ENCODE peak calls at places on chromosomes 5 and 9, in nine cellular contexts. One of them, this sample, is unnamed.

GRCh38 chr9:34552606-34552981 is 29.8 kb upstream of the ENHO start:
- DNase-seq in H1: no peak
- DNase-seq in esophagus muscularis mucosa: no peak
- DNase-seq in HepG2: no peak
- DNase-seq in SK-N-SH: no peak
- DNase-seq in transverse colon: no peak
- DNase-seq in stomach: no peak
- DNase-seq in GM12878: no peak
- DNase-seq in sigmoid colon: peak
- DNase-seq in this sample: peak

GRCh38 chr5:14325369-14325768 is 182.2 kb downstream of the TRIO start:
- DNase-seq in sigmoid colon: no peak
- DNase-seq in HepG2: no peak
- DNase-seq in H1: no peak
- DNase-seq in SK-N-SH: no peak
- DNase-seq in esophagus muscularis mucosa: no peak
- DNase-seq in stomach: no peak
- DNase-seq in GM12878: no peak
- DNase-seq in transverse colon: no peak
- DNase-seq in this sample: no peak

GRCh38 chr9:111959960-111960359 is 63.3 kb downstream of the UGCG start:
- DNase-seq in stomach: no peak
- DNase-seq in transverse colon: no peak
- DNase-seq in SK-N-SH: no peak
- DNase-seq in sigmoid colon: no peak
- DNase-seq in GM12878: no peak
- DNase-seq in H1: no peak
- DNase-seq in esophagus muscularis mucosa: no peak
- DNase-seq in HepG2: no peak
- DNase-seq in this sample: no peak

GRCh38 chr5:146291421-146292074 is 47.1 kb upstream of the POU4F3 start:
- DNase-seq in SK-N-SH: peak
- DNase-seq in stomach: no peak
- DNase-seq in transverse colon: no peak
- DNase-seq in sigmoid colon: no peak
- DNase-seq in H1: no peak
- DNase-seq in GM12878: no peak
- DNase-seq in HepG2: peak
- DNase-seq in esophagus muscularis mucosa: no peak
- DNase-seq in this sample: no peak

GRCh38 chr9:130239741-130240241 is 25.8 kb upstream of the HMCN2 start:
- DNase-seq in H1: no peak
- DNase-seq in SK-N-SH: no peak
- DNase-seq in HepG2: no peak
- DNase-seq in stomach: no peak
- DNase-seq in GM12878: peak
- DNase-seq in esophagus muscularis mucosa: no peak
- DNase-seq in sigmoid colon: peak
- DNase-seq in transverse colon: no peak
- DNase-seq in this sample: no peak

GRCh38 chr5:175166013-175166412 is 278.0 kb downstream of the DRD1 start:
- DNase-seq in HepG2: no peak
- DNase-seq in esophagus muscularis mucosa: peak
- DNase-seq in sigmoid colon: no peak
- DNase-seq in H1: no peak
- DNase-seq in stomach: no peak
- DNase-seq in SK-N-SH: no peak
- DNase-seq in transverse colon: no peak
- DNase-seq in GM12878: no peak
- DNase-seq in this sample: no peak

GRCh38 chr9:74610523-74611061 is 113.5 kb downstream of the RORB start:
- DNase-seq in transverse colon: no peak
- DNase-seq in HepG2: no peak
- DNase-seq in GM12878: no peak
- DNase-seq in esophagus muscularis mucosa: no peak
- DNase-seq in H1: no peak
- DNase-seq in sigmoid colon: no peak
- DNase-seq in stomach: no peak
- DNase-seq in SK-N-SH: no peak
- DNase-seq in this sample: no peak

GRCh38 chr5:140222416-140222815 is 47.4 kb downstream of the CYSTM1 start:
- DNase-seq in H1: no peak
- DNase-seq in SK-N-SH: no peak
- DNase-seq in transverse colon: no peak
- DNase-seq in GM12878: no peak
- DNase-seq in esophagus muscularis mucosa: no peak
- DNase-seq in HepG2: peak
- DNase-seq in stomach: no peak
- DNase-seq in sigmoid colon: no peak
- DNase-seq in this sample: no peak

GRCh38 chr5:62720036-62720441 is 141.4 kb downstream of the LRRC70 start:
- DNase-seq in SK-N-SH: peak
- DNase-seq in transverse colon: no peak
- DNase-seq in H1: peak
- DNase-seq in sigmoid colon: no peak
- DNase-seq in stomach: peak
- DNase-seq in GM12878: peak
- DNase-seq in esophagus muscularis mucosa: no peak
- DNase-seq in HepG2: peak
- DNase-seq in this sample: peak

GRCh38 chr5:72598461-72599433 is 91.5 kb upstream of the ZNF366 start:
- DNase-seq in SK-N-SH: no peak
- DNase-seq in transverse colon: no peak
- DNase-seq in GM12878: no peak
- DNase-seq in esophagus muscularis mucosa: peak
- DNase-seq in stomach: no peak
- DNase-seq in sigmoid colon: no peak
- DNase-seq in HepG2: peak
- DNase-seq in H1: no peak
- DNase-seq in this sample: no peak

GRCh38 chr5:142181547-142182191 is 73.1 kb downstream of the NDFIP1 start:
- DNase-seq in GM12878: no peak
- DNase-seq in sigmoid colon: peak
- DNase-seq in SK-N-SH: no peak
- DNase-seq in stomach: no peak
- DNase-seq in H1: no peak
- DNase-seq in HepG2: peak
- DNase-seq in esophagus muscularis mucosa: no peak
- DNase-seq in transverse colon: no peak
- DNase-seq in this sample: no peak

GRCh38 chr5:1526681-1527131 is 2.9 kb upstream of the LPCAT1 start:
- DNase-seq in transverse colon: peak
- DNase-seq in HepG2: no peak
- DNase-seq in esophagus muscularis mucosa: no peak
- DNase-seq in stomach: peak
- DNase-seq in sigmoid colon: peak
- DNase-seq in H1: no peak
- DNase-seq in SK-N-SH: no peak
- DNase-seq in GM12878: no peak
- DNase-seq in this sample: peak

GRCh38 chr5:12647613-12648012 is 743.4 kb upstream of the CTNND2 start:
- DNase-seq in sigmoid colon: no peak
- DNase-seq in stomach: no peak
- DNase-seq in H1: no peak
- DNase-seq in esophagus muscularis mucosa: no peak
- DNase-seq in SK-N-SH: no peak
- DNase-seq in GM12878: no peak
- DNase-seq in HepG2: no peak
- DNase-seq in transverse colon: no peak
- DNase-seq in this sample: no peak

GRCh38 chr9:133619791-133620190 is 10.6 kb upstream of the FAM163B start:
- DNase-seq in sigmoid colon: no peak
- DNase-seq in transverse colon: peak
- DNase-seq in SK-N-SH: no peak
- DNase-seq in H1: no peak
- DNase-seq in HepG2: no peak
- DNase-seq in stomach: no peak
- DNase-seq in esophagus muscularis mucosa: no peak
- DNase-seq in GM12878: no peak
- DNase-seq in this sample: no peak

GRCh38 chr9:84002344-84002743 is 21.7 kb downstream of the RMI1 start:
- DNase-seq in H1: no peak
- DNase-seq in transverse colon: no peak
- DNase-seq in SK-N-SH: no peak
- DNase-seq in sigmoid colon: no peak
- DNase-seq in HepG2: no peak
- DNase-seq in GM12878: no peak
- DNase-seq in stomach: no peak
- DNase-seq in esophagus muscularis mucosa: no peak
- DNase-seq in this sample: no peak

GRCh38 chr9:88533951-88534455 is 975 bp upstream of the NXNL2 start:
- DNase-seq in SK-N-SH: no peak
- DNase-seq in H1: peak
- DNase-seq in stomach: peak
- DNase-seq in GM12878: no peak
- DNase-seq in HepG2: no peak
- DNase-seq in esophagus muscularis mucosa: no peak
- DNase-seq in sigmoid colon: peak
- DNase-seq in transverse colon: peak
- DNase-seq in this sample: peak

DNA sequence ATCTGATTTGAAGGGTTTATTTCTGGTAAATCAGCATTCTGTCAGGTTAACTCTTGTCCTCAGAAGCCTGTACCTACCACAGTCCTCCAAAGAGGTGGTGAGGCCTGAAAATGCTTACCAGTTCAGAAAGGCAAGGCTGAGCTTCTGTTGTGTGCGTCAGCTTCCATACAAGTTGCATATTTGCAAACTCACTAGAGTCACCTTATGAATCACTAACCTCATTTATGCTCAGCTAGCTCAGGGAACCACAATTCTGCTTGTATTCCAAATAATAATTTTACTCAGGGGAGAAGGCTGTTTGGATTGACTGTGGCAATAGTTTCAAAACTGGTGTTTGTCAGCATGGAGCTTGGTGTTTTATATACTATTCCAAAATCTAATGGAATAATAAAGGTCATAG is 355.1 kb upstream of the RFX3 start:
- DNase-seq in H1: no peak
- DNase-seq in transverse colon: no peak
- DNase-seq in GM12878: no peak
- DNase-seq in stomach: no peak
- DNase-seq in sigmoid colon: no peak
- DNase-seq in SK-N-SH: no peak
- DNase-seq in HepG2: no peak
- DNase-seq in esophagus muscularis mucosa: no peak
- DNase-seq in this sample: no peak
- TF ChIP-seq EP300 in H1: no peak
- TF ChIP-seq EP300 in transverse colon: no peak
- TF ChIP-seq EP300 in GM12878: no peak
- TF ChIP-seq EP300 in stomach: no peak
- TF ChIP-seq EP300 in sigmoid colon: no peak
- TF ChIP-seq EP300 in SK-N-SH: no peak
- TF ChIP-seq EP300 in HepG2: no peak
- TF ChIP-seq EP300 in esophagus muscularis mucosa: no peak
- TF ChIP-seq EP300 in this sample: no peak

GRCh38 chr9:87088621-87089020 is 141.3 kb upstream of the GAS1 start:
- DNase-seq in HepG2: no peak
- DNase-seq in GM12878: no peak
- DNase-seq in esophagus muscularis mucosa: no peak
- DNase-seq in SK-N-SH: no peak
- DNase-seq in stomach: no peak
- DNase-seq in transverse colon: no peak
- DNase-seq in sigmoid colon: no peak
- DNase-seq in H1: no peak
- DNase-seq in this sample: no peak
- TF ChIP-seq CTCF in HepG2: no peak
- TF ChIP-seq CTCF in GM12878: no peak
- TF ChIP-seq CTCF in esophagus muscularis mucosa: no peak
- TF ChIP-seq CTCF in SK-N-SH: no peak
- TF ChIP-seq CTCF in stomach: no peak
- TF ChIP-seq CTCF in transverse colon: no peak
- TF ChIP-seq CTCF in sigmoid colon: no peak
- TF ChIP-seq CTCF in H1: no peak
- TF ChIP-seq CTCF in this sample: no peak

GRCh38 chr5:40904205-40904993 is 4.9 kb upstream of the C7 start:
- DNase-seq in sigmoid colon: peak
- DNase-seq in H1: peak
- DNase-seq in esophagus muscularis mucosa: no peak
- DNase-seq in SK-N-SH: peak
- DNase-seq in transverse colon: peak
- DNase-seq in GM12878: peak
- DNase-seq in stomach: peak
- DNase-seq in HepG2: peak
- DNase-seq in this sample: no peak
- TF ChIP-seq POLR2AphosphoS5 in sigmoid colon: no peak
- TF ChIP-seq POLR2AphosphoS5 in H1: no peak
- TF ChIP-seq POLR2AphosphoS5 in esophagus muscularis mucosa: no peak
- TF ChIP-seq POLR2AphosphoS5 in SK-N-SH: no peak
- TF ChIP-seq POLR2AphosphoS5 in transverse colon: no peak
- TF ChIP-seq POLR2AphosphoS5 in GM12878: no peak
- TF ChIP-seq POLR2AphosphoS5 in stomach: no peak
- TF ChIP-seq POLR2AphosphoS5 in HepG2: no peak
- TF ChIP-seq POLR2AphosphoS5 in this sample: no peak

GRCh38 chr9:69655065-69655464 is 17.1 kb downstream of the APBA1 start:
- DNase-seq in SK-N-SH: no peak
- DNase-seq in transverse colon: no peak
- DNase-seq in HepG2: no peak
- DNase-seq in stomach: no peak
- DNase-seq in GM12878: no peak
- DNase-seq in sigmoid colon: no peak
- DNase-seq in esophagus muscularis mucosa: no peak
- DNase-seq in H1: no peak
- DNase-seq in this sample: no peak

GRCh38 chr9:69658987-69659677 is 13.0 kb downstream of the APBA1 start:
- DNase-seq in sigmoid colon: no peak
- DNase-seq in SK-N-SH: no peak
- DNase-seq in esophagus muscularis mucosa: no peak
- DNase-seq in GM12878: no peak
- DNase-seq in stomach: no peak
- DNase-seq in H1: no peak
- DNase-seq in HepG2: no peak
- DNase-seq in transverse colon: no peak
- DNase-seq in this sample: no peak

GRCh38 chr9:69660304-69660703 is 11.9 kb downstream of the APBA1 start:
- DNase-seq in GM12878: no peak
- DNase-seq in transverse colon: no peak
- DNase-seq in SK-N-SH: no peak
- DNase-seq in HepG2: no peak
- DNase-seq in stomach: no peak
- DNase-seq in sigmoid colon: no peak
- DNase-seq in esophagus muscularis mucosa: no peak
- DNase-seq in H1: no peak
- DNase-seq in this sample: no peak

GRCh38 chr9:69653261-69653660 is 18.9 kb downstream of the APBA1 start:
- DNase-seq in H1: no peak
- DNase-seq in esophagus muscularis mucosa: no peak
- DNase-seq in stomach: no peak
- DNase-seq in HepG2: no peak
- DNase-seq in SK-N-SH: no peak
- DNase-seq in transverse colon: no peak
- DNase-seq in sigmoid colon: no peak
- DNase-seq in GM12878: no peak
- DNase-seq in this sample: no peak

DNA sequence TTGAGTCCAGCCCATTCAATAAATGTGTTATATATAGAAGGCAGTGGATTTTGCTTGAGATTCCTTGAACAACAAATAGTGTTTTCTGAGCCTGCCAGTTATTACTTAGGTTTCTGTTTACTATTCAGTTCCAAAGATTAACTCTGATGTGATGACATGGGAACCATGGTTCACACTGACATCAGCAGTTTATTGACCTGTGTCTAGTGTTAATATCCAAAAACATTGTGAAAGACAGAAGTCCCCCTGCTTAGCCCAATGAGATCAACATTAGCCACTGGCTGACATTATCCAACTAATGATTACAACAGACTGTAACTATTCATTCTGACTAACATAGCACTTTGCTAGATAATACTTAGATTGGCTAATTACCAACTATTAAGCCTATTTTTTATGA is 14.9 kb downstream of the APBA1 start:
- DNase-seq in esophagus muscularis mucosa: no peak
- DNase-seq in SK-N-SH: no peak
- DNase-seq in sigmoid colon: no peak
- DNase-seq in HepG2: no peak
- DNase-seq in GM12878: no peak
- DNase-seq in H1: no peak
- DNase-seq in stomach: no peak
- DNase-seq in transverse colon: no peak
- DNase-seq in this sample: no peak
- TF ChIP-seq EP300 in esophagus muscularis mucosa: no peak
- TF ChIP-seq EP300 in SK-N-SH: no peak
- TF ChIP-seq EP300 in sigmoid colon: no peak
- TF ChIP-seq EP300 in HepG2: no peak
- TF ChIP-seq EP300 in GM12878: no peak
- TF ChIP-seq EP300 in H1: no peak
- TF ChIP-seq EP300 in stomach: no peak
- TF ChIP-seq EP300 in transverse colon: no peak
- TF ChIP-seq EP300 in this sample: no peak